ENCODE peak calls at places on chromosomes 7 and 10, in ten cellular contexts. K is T-cell, G is neural progenitor cell, F is GM13976, B is AG04450, U is GM23338, S is HAP-1, N is fibroblast of lung, W is GM18507, L is HCEC 1CT. Q is an unnamed sample.

GRCh38 chr10:10804998-10805737 is 212.5 kb upstream of the CELF2 start:
- DNase-seq in N (peak), W (no peak), U (no peak), S (peak), L (peak), K (no peak), G (no peak), B (no peak), F (no peak), Q (no peak)

GRCh38 chr7:149861728-149862045 is 12.1 kb upstream of the ATP6V0E2 start:
- DNase-seq in W (no peak), L (no peak), G (no peak), K (no peak), F (no peak), U (no peak), N (no peak), S (no peak), B (no peak), Q (no peak)

GRCh38 chr10:124676416-124677062 is 67.6 kb downstream of the FAM53B start:
- DNase-seq in F (no peak), K (no peak), L (no peak), W (no peak), U (no peak), B (no peak), N (peak), G (no peak), S (no peak), Q (no peak)

GRCh38 chr10:89256338-89256737 is 4.8 kb upstream of the LIPA start:
- DNase-seq in U (no peak), N (no peak), G (no peak), L (no peak), S (no peak), W (no peak), B (no peak), F (no peak), K (no peak), Q (no peak)

GRCh38 chr7:114051871-114052324 is 133.1 kb upstream of the PPP1R3A start:
- DNase-seq in W (no peak), F (peak), N (no peak), B (no peak), G (no peak), L (no peak), U (no peak), K (no peak), S (no peak), Q (no peak)

GRCh38 chr10:79272353-79272752 is 74.9 kb upstream of the PPIF start:
- DNase-seq in U (no peak), G (no peak), W (no peak), L (no peak), F (no peak), N (no peak), K (no peak), S (no peak), B (no peak), Q (no peak)

GRCh38 chr10:4202936-4203335 is 417.9 kb upstream of the KLF6 start:
- DNase-seq in G (no peak), K (no peak), F (no peak), L (no peak), W (no peak), N (peak), U (no peak), S (no peak), B (no peak), Q (no peak)

GRCh38 chr10:113552014-113552413 is 839 bp upstream of the HABP2 start:
- DNase-seq in U (no peak), L (no peak), N (no peak), G (no peak), S (no peak), B (no peak), W (no peak), K (no peak), F (no peak), Q (no peak)

GRCh38 chr10:24727811-24728210 is 4.1 kb upstream of the ARHGAP21 start:
- DNase-seq in N (no peak), S (no peak), K (no peak), U (peak), G (peak), B (no peak), W (no peak), F (peak), L (peak), Q (peak)

GRCh38 chr10:100238429-100238828 is 9.0 kb upstream of the CHUK start:
- DNase-seq in N (no peak), W (no peak), G (no peak), S (no peak), K (no peak), B (no peak), U (no peak), L (no peak), F (peak), Q (no peak)

GRCh38 chr10:35259769-35260397 is 76.4 kb upstream of the CCNY start:
- DNase-seq in L (peak), W (no peak), B (peak), N (peak), K (no peak), G (no peak), U (no peak), F (no peak), S (no peak), Q (no peak)

GRCh38 chr7:4694653-4695335 is 12.7 kb downstream of the FOXK1 start:
- DNase-seq in F (no peak), K (no peak), S (no peak), G (no peak), B (peak), W (no peak), L (peak), N (peak), U (no peak), Q (no peak)

GRCh38 chr10:35042783-35043182 is 47.4 kb downstream of the CUL2 start:
- DNase-seq in S (no peak), W (no peak), B (no peak), L (no peak), G (no peak), U (no peak), N (no peak), K (no peak), F (no peak), Q (no peak)

GRCh38 chr10:104563051-104563450 is 78.0 kb upstream of the SORCS3 start:
- DNase-seq in U (no peak), W (no peak), K (no peak), N (no peak), S (no peak), F (no peak), G (no peak), L (no peak), B (no peak), Q (peak)

GRCh38 chr10:34713875-34714274 is 101.2 kb downstream of the PARD3 start:
- DNase-seq in W (no peak), B (no peak), K (no peak), S (no peak), L (peak), U (no peak), N (peak), F (no peak), G (no peak), Q (no peak)

GRCh38 chr7:30848121-30848855 is 63.4 kb upstream of the AQP1 start:
- DNase-seq in B (no peak), L (no peak), F (no peak), W (no peak), U (no peak), N (no peak), S (no peak), K (no peak), G (no peak), Q (no peak)

GRCh38 chr10:45513586-45513985 is 139.6 kb downstream of the ALOX5 start:
- DNase-seq in B (no peak), K (no peak), S (no peak), L (no peak), G (no peak), N (peak), F (no peak), U (no peak), W (no peak), Q (no peak)

GRCh38 chr10:106648534-106649481 is 515.7 kb downstream of the SORCS1 start:
- DNase-seq in S (no peak), F (no peak), K (no peak), U (no peak), W (no peak), G (no peak), N (no peak), B (no peak), L (no peak), Q (peak)

GRCh38 chr7:71591876-71592275 is 459.9 kb downstream of the GALNT17 start:
- DNase-seq in U (no peak), N (no peak), W (no peak), B (no peak), F (no peak), L (no peak), K (no peak), S (no peak), G (no peak), Q (peak)

GRCh38 chr7:98174334-98175259 is 36.6 kb upstream of the BHLHA15 start:
- DNase-seq in G (no peak), U (no peak), W (no peak), S (no peak), F (no peak), B (no peak), K (no peak), L (no peak), N (no peak), Q (no peak)

GRCh38 chr10:110165867-110166266 is 41.5 kb upstream of the MXI1 start:
- DNase-seq in W (no peak), L (no peak), F (no peak), G (no peak), N (no peak), B (no peak), S (no peak), U (no peak), K (no peak), Q (peak)

GRCh38 chr10:110442746-110443145 is 55.0 kb upstream of the DUSP5 start:
- DNase-seq in N (no peak), S (no peak), L (no peak), W (no peak), K (no peak), U (no peak), G (peak), F (no peak), B (no peak), Q (no peak)

GRCh38 chr7:82247814-82248433 is 195.7 kb downstream of the CACNA2D1 start:
- DNase-seq in K (no peak), N (peak), W (no peak), U (peak), L (peak), F (no peak), B (no peak), G (peak), S (no peak), Q (no peak)

GRCh38 chr7:128135275-128136214 is 104.3 kb upstream of the LRRC4 start:
- DNase-seq in B (no peak), F (peak), K (peak), W (peak), S (peak), U (peak), G (peak), N (peak), L (peak), Q (peak)

GRCh38 chr7:77338883-77339629 is 77.1 kb downstream of the GSAP start:
- DNase-seq in N (no peak), K (no peak), U (no peak), S (no peak), B (no peak), W (no peak), G (no peak), L (peak), F (no peak), Q (no peak)

GRCh38 chr7:94452257-94452656 is 57.4 kb upstream of the CASD1 start:
- DNase-seq in S (no peak), N (no peak), L (no peak), B (no peak), U (no peak), W (no peak), G (no peak), K (no peak), F (no peak), Q (no peak)

GRCh38 chr7:139749545-139749944 is 28.3 kb downstream of the HIPK2 start:
- DNase-seq in F (no peak), K (no peak), B (no peak), S (no peak), N (no peak), U (no peak), G (no peak), L (no peak), W (no peak), Q (peak)

GRCh38 chr7:156731651-156732050 is 91.1 kb downstream of the RNF32 start:
- DNase-seq in N (peak), U (no peak), S (no peak), L (no peak), F (no peak), K (no peak), W (no peak), B (peak), G (no peak), Q (no peak)

GRCh38 chr10:20927495-20927894 is 30.4 kb upstream of the NEBL start:
- DNase-seq in G (no peak), L (no peak), W (no peak), U (no peak), F (no peak), B (no peak), S (no peak), N (no peak), K (no peak), Q (no peak)

GRCh38 chr7:46930336-46930735 is 651.6 kb downstream of the TNS3 start:
- DNase-seq in B (peak), L (peak), G (no peak), S (no peak), W (no peak), F (no peak), N (peak), K (no peak), U (no peak), Q (no peak)

GRCh38 chr7:154853727-154854095 is 149.2 kb downstream of the PAXIP1 start:
- DNase-seq in F (no peak), S (no peak), B (no peak), K (no peak), G (no peak), W (no peak), U (no peak), L (no peak), N (peak), Q (no peak)

GRCh38 chr7:26937306-26937705 is 72.9 kb upstream of the SKAP2 start:
- DNase-seq in S (no peak), U (no peak), K (no peak), F (no peak), G (no peak), W (no peak), L (peak), B (no peak), N (no peak), Q (no peak)

GRCh38 chr10:43284341-43284910 is 17.6 kb upstream of the RASGEF1A start:
- DNase-seq in L (no peak), N (no peak), G (peak), F (no peak), S (peak), W (no peak), K (no peak), U (peak), B (no peak), Q (peak)

GRCh38 chr7:1676550-1677071 is 6.5 kb downstream of the ELFN1 start:
- DNase-seq in K (no peak), F (peak), L (no peak), G (no peak), B (no peak), W (no peak), U (no peak), S (no peak), N (no peak), Q (no peak)

GRCh38 chr10:4353964-4354363 is 472.0 kb upstream of the AKR1E2 start:
- DNase-seq in W (no peak), K (no peak), N (peak), B (no peak), G (no peak), U (no peak), L (peak), F (no peak), S (no peak), Q (no peak)

GRCh38 chr7:475951-476441 is 43.6 kb downstream of the PDGFA start:
- DNase-seq in U (no peak), K (no peak), F (no peak), G (no peak), B (no peak), S (no peak), L (no peak), W (no peak), N (no peak), Q (no peak)

GRCh38 chr10:113294868-113295267 is 258.0 kb upstream of the HABP2 start:
- DNase-seq in U (no peak), N (no peak), B (no peak), K (no peak), S (no peak), L (no peak), G (no peak), W (no peak), F (no peak), Q (no peak)

GRCh38 chr7:116330961-116331360 is 120.6 kb downstream of the TES start:
- DNase-seq in N (peak), W (no peak), L (peak), F (no peak), U (no peak), G (no peak), S (no peak), K (no peak), B (no peak), Q (no peak)